ENCODE peak calls at places on chromosomes 1 and 21, in eight cellular contexts. W, Y, A, X, J, H, B and T are unnamed samples.

GRCh38 chr1:188517139-188517538 is 1688.4 kb downstream of the PLA2G4A start:
- DNase-seq in W (no peak), Y (no peak), A (no peak), X (no peak), J (no peak), H (no peak), B (no peak), T (no peak)

GRCh38 chr1:26996024-26996423 is 2.5 kb downstream of the TRNP1 start:
- DNase-seq in W (no peak), Y (peak), A (no peak), X (no peak), J (no peak), H (no peak), B (no peak), T (no peak)

GRCh38 chr1:52925571-52926005 is 1.5 kb upstream of the SCP2 start:
- DNase-seq in W (no peak), Y (no peak), A (no peak), X (no peak), J (no peak), H (no peak), B (no peak), T (no peak)

GRCh38 chr1:203252678-203253077 is 23.2 kb upstream of the CHIT1 start:
- DNase-seq in W (no peak), Y (no peak), A (no peak), X (no peak), J (no peak), H (no peak), B (no peak), T (no peak)

GRCh38 chr1:91018006-91018405 is 3.8 kb downstream of the ZNF644 start:
- DNase-seq in W (no peak), Y (no peak), A (no peak), X (no peak), J (no peak), H (no peak), B (peak), T (no peak)

GRCh38 chr21:32940079-32941014 is 85.4 kb upstream of the OLIG2 start:
- DNase-seq in W (peak), Y (peak), A (peak), X (no peak), J (no peak), H (peak), B (peak), T (no peak)

GRCh38 chr1:164141717-164142268 is 417.2 kb upstream of the PBX1 start:
- DNase-seq in W (no peak), Y (no peak), A (no peak), X (no peak), J (no peak), H (no peak), B (no peak), T (no peak)

GRCh38 chr1:62436039-62436465 is 797 bp upstream of the USP1 start:
- DNase-seq in W (peak), Y (no peak), A (no peak), X (peak), J (no peak), H (no peak), B (no peak), T (peak)

GRCh38 chr1:64161347-64162080 is 41.9 kb upstream of the UBE2U start:
- DNase-seq in W (no peak), Y (peak), A (no peak), X (no peak), J (no peak), H (no peak), B (no peak), T (no peak)

GRCh38 chr1:156578006-156578405 is 1.5 kb upstream of the TTC24 start:
- DNase-seq in W (no peak), Y (no peak), A (no peak), X (no peak), J (no peak), H (no peak), B (no peak), T (no peak)

GRCh38 chr1:159821171-159821867 is 5.4 kb upstream of the SLAMF8 start:
- DNase-seq in W (no peak), Y (no peak), A (no peak), X (no peak), J (no peak), H (no peak), B (peak), T (no peak)

GRCh38 chr1:66552829-66553228 is 18.9 kb downstream of the SGIP1 start:
- DNase-seq in W (no peak), Y (no peak), A (no peak), X (peak), J (no peak), H (no peak), B (no peak), T (peak)

GRCh38 chr1:6220236-6220635 is 14.3 kb downstream of the RNF207 start:
- DNase-seq in W (no peak), Y (no peak), A (no peak), X (no peak), J (no peak), H (no peak), B (no peak), T (no peak)

GRCh38 chr1:39826583-39826982 is 37.9 kb upstream of the BMP8B start:
- DNase-seq in W (no peak), Y (no peak), A (no peak), X (no peak), J (no peak), H (no peak), B (no peak), T (no peak)

GRCh38 chr1:64304744-64305143 is 101.3 kb downstream of the UBE2U start:
- DNase-seq in W (no peak), Y (no peak), A (no peak), X (no peak), J (no peak), H (no peak), B (no peak), T (no peak)

GRCh38 chr1:201183728-201184127 is 6.9 kb upstream of the IGFN1 start:
- DNase-seq in W (no peak), Y (no peak), A (no peak), X (no peak), J (no peak), H (no peak), B (no peak), T (no peak)

GRCh38 chr1:54375331-54376084 is 30.7 kb downstream of the SSBP3 start:
- DNase-seq in W (no peak), Y (no peak), A (no peak), X (no peak), J (no peak), H (no peak), B (peak), T (peak)

GRCh38 chr1:158285756-158286241 is 3.9 kb upstream of the CD1C start:
- DNase-seq in W (no peak), Y (no peak), A (no peak), X (peak), J (no peak), H (no peak), B (peak), T (peak)